ENCODE peak calls at places on chromosome 9, in eight cellular contexts. One of them, this sample, is unnamed.

GRCh38 chr9:134641173-134641985 is at the start of gene COL5A1:
- DNase-seq in neuronal stem cell: peak
- DNase-seq in posterior cingulate gyrus: peak
- DNase-seq in G401: peak
- DNase-seq in AG08395: peak
- DNase-seq in GM04503: peak
- DNase-seq in H9: peak
- DNase-seq in Kasumi-1: no peak
- DNase-seq in this sample: peak

GRCh38 chr9:98610711-98611110 is 98.0 kb downstream of the GABBR2 start:
- DNase-seq in H9: no peak
- DNase-seq in posterior cingulate gyrus: no peak
- DNase-seq in Kasumi-1: no peak
- DNase-seq in AG08395: no peak
- DNase-seq in GM04503: no peak
- DNase-seq in G401: no peak
- DNase-seq in neuronal stem cell: no peak
- DNase-seq in this sample: no peak

GRCh38 chr9:136624184-136624951 is 38.3 kb upstream of the EGFL7 start:
- DNase-seq in H9: no peak
- DNase-seq in Kasumi-1: no peak
- DNase-seq in GM04503: no peak
- DNase-seq in G401: no peak
- DNase-seq in neuronal stem cell: no peak
- DNase-seq in AG08395: no peak
- DNase-seq in posterior cingulate gyrus: no peak
- DNase-seq in this sample: no peak

GRCh38 chr9:36023260-36024048 is 13.3 kb upstream of the RECK start:
- DNase-seq in H9: peak
- DNase-seq in Kasumi-1: peak
- DNase-seq in posterior cingulate gyrus: peak
- DNase-seq in AG08395: peak
- DNase-seq in G401: peak
- DNase-seq in neuronal stem cell: peak
- DNase-seq in GM04503: no peak
- DNase-seq in this sample: peak

GRCh38 chr9:121651014-121651294 is 480 bp upstream of the DAB2IP start:
- DNase-seq in H9: no peak
- DNase-seq in Kasumi-1: no peak
- DNase-seq in GM04503: no peak
- DNase-seq in neuronal stem cell: no peak
- DNase-seq in G401: no peak
- DNase-seq in AG08395: no peak
- DNase-seq in posterior cingulate gyrus: no peak
- DNase-seq in this sample: no peak

GRCh38 chr9:91978739-91979414 is 28.8 kb upstream of the ROR2 start:
- DNase-seq in posterior cingulate gyrus: no peak
- DNase-seq in Kasumi-1: peak
- DNase-seq in AG08395: peak
- DNase-seq in GM04503: peak
- DNase-seq in neuronal stem cell: peak
- DNase-seq in H9: peak
- DNase-seq in G401: peak
- DNase-seq in this sample: no peak

GRCh38 chr9:133144887-133145466 is 18.7 kb downstream of the GBGT1 start:
- DNase-seq in G401: peak
- DNase-seq in H9: no peak
- DNase-seq in GM04503: no peak
- DNase-seq in Kasumi-1: peak
- DNase-seq in AG08395: no peak
- DNase-seq in posterior cingulate gyrus: no peak
- DNase-seq in neuronal stem cell: no peak
- DNase-seq in this sample: no peak

GRCh38 chr9:96242829-96243228 is 59.1 kb downstream of the HSD17B3 start:
- DNase-seq in AG08395: no peak
- DNase-seq in posterior cingulate gyrus: no peak
- DNase-seq in H9: no peak
- DNase-seq in neuronal stem cell: no peak
- DNase-seq in GM04503: no peak
- DNase-seq in G401: no peak
- DNase-seq in Kasumi-1: no peak
- DNase-seq in this sample: no peak

GRCh38 chr9:83062011-83062652 is 810 bp downstream of the RASEF start:
- DNase-seq in GM04503: no peak
- DNase-seq in posterior cingulate gyrus: no peak
- DNase-seq in G401: no peak
- DNase-seq in AG08395: no peak
- DNase-seq in neuronal stem cell: peak
- DNase-seq in H9: peak
- DNase-seq in Kasumi-1: no peak
- DNase-seq in this sample: no peak

GRCh38 chr9:125659954-125660353 is 47.1 kb downstream of the MAPKAP1 start:
- DNase-seq in H9: no peak
- DNase-seq in Kasumi-1: no peak
- DNase-seq in GM04503: peak
- DNase-seq in AG08395: peak
- DNase-seq in G401: no peak
- DNase-seq in neuronal stem cell: no peak
- DNase-seq in posterior cingulate gyrus: no peak
- DNase-seq in this sample: no peak

GRCh38 chr9:757246-757881 is 84.1 kb upstream of the DMRT1 start:
- DNase-seq in GM04503: no peak
- DNase-seq in Kasumi-1: peak
- DNase-seq in neuronal stem cell: peak
- DNase-seq in posterior cingulate gyrus: no peak
- DNase-seq in AG08395: peak
- DNase-seq in G401: peak
- DNase-seq in H9: peak
- DNase-seq in this sample: no peak

GRCh38 chr9:37146372-37146771 is 26.0 kb downstream of the ZCCHC7 start:
- DNase-seq in G401: no peak
- DNase-seq in posterior cingulate gyrus: no peak
- DNase-seq in H9: no peak
- DNase-seq in neuronal stem cell: no peak
- DNase-seq in Kasumi-1: peak
- DNase-seq in GM04503: no peak
- DNase-seq in AG08395: no peak
- DNase-seq in this sample: no peak

GRCh38 chr9:108832179-108832500 is 23.6 kb downstream of the ACTL7B start:
- DNase-seq in Kasumi-1: no peak
- DNase-seq in G401: no peak
- DNase-seq in GM04503: no peak
- DNase-seq in AG08395: no peak
- DNase-seq in H9: no peak
- DNase-seq in posterior cingulate gyrus: no peak
- DNase-seq in neuronal stem cell: no peak
- DNase-seq in this sample: no peak

GRCh38 chr9:122001491-122002201 is 91.5 kb downstream of the TTLL11 start:
- DNase-seq in neuronal stem cell: no peak
- DNase-seq in GM04503: no peak
- DNase-seq in Kasumi-1: no peak
- DNase-seq in H9: no peak
- DNase-seq in G401: no peak
- DNase-seq in posterior cingulate gyrus: no peak
- DNase-seq in AG08395: no peak
- DNase-seq in this sample: no peak

GRCh38 chr9:131840751-131841702 is 101.2 kb upstream of the RAPGEF1 start:
- DNase-seq in neuronal stem cell: no peak
- DNase-seq in H9: no peak
- DNase-seq in GM04503: no peak
- DNase-seq in Kasumi-1: no peak
- DNase-seq in posterior cingulate gyrus: no peak
- DNase-seq in AG08395: no peak
- DNase-seq in G401: no peak
- DNase-seq in this sample: no peak

GRCh38 chr9:127309715-127310114 is 45.1 kb downstream of the GARNL3 start:
- DNase-seq in posterior cingulate gyrus: no peak
- DNase-seq in AG08395: no peak
- DNase-seq in G401: no peak
- DNase-seq in GM04503: no peak
- DNase-seq in Kasumi-1: no peak
- DNase-seq in H9: no peak
- DNase-seq in neuronal stem cell: no peak
- DNase-seq in this sample: no peak